ENCODE peak calls at places on chromosome 9, in eight cellular contexts. E is effector memory CD4-positive, alpha-beta T cell; J is activated naive CD8-positive, alpha-beta T cell treated with anti-CD3 and anti-CD28 coated beads, Interleukin-2, amount 10 ng/mL, durations not matched to agents 7 days and 5 days; Q is DMS79; B is stimulated activated CD4-positive, alpha-beta T cell treated with anti-CD3 and anti-CD28 coated beads, Interleukin-15, amount 100 ng/mL, for 1 hour; V is NCI-H1105; X is KG1; S is HS-5. Y is an unnamed sample.

GRCh38 chr9:123225374-123225813 is 43.0 kb downstream of the STRBP start:
- DNase-seq in E (peak), J (no peak), Q (no peak), B (peak), V (peak), X (no peak), S (peak), Y (peak)

GRCh38 chr9:114214686-114215397 is 59.5 kb downstream of the COL27A1 start:
- DNase-seq in E (no peak), J (no peak), Q (no peak), B (no peak), V (no peak), X (no peak), S (no peak), Y (peak)

GRCh38 chr9:76415154-76415553 is 20.9 kb upstream of the RFK start:
- DNase-seq in E (no peak), J (no peak), Q (no peak), B (no peak), V (no peak), X (no peak), S (no peak), Y (peak)

GRCh38 chr9:90827181-90827866 is 25.7 kb downstream of the SYK start:
- DNase-seq in E (no peak), J (no peak), Q (no peak), B (no peak), V (no peak), X (peak), S (no peak), Y (no peak)

GRCh38 chr9:22401671-22402070 is 45.0 kb upstream of the DMRTA1 start:
- DNase-seq in E (no peak), J (no peak), Q (no peak), B (no peak), V (no peak), X (no peak), S (no peak), Y (no peak)

GRCh38 chr9:17160327-17160726 is 25.5 kb downstream of the CNTLN start:
- DNase-seq in E (no peak), J (no peak), Q (no peak), B (no peak), V (no peak), X (no peak), S (no peak), Y (no peak)

GRCh38 chr9:7342721-7343120 is 456.9 kb downstream of the DMAC1 start:
- DNase-seq in E (no peak), J (no peak), Q (no peak), B (no peak), V (no peak), X (no peak), S (no peak), Y (no peak)

GRCh38 chr9:38681747-38682227 is 38.1 kb downstream of the FAM240B start:
- DNase-seq in E (no peak), J (no peak), Q (no peak), B (no peak), V (no peak), X (no peak), S (peak), Y (peak)

GRCh38 chr9:63859475-63860215 is 1425.4 kb downstream of the FOXD4L5 start:
- DNase-seq in E (no peak), J (peak), Q (no peak), B (no peak), V (no peak), X (no peak), S (no peak), Y (peak)

GRCh38 chr9:35757527-35758275 is 3.6 kb upstream of the MSMP start:
- DNase-seq in E (no peak), J (no peak), Q (no peak), B (no peak), V (no peak), X (peak), S (no peak), Y (peak)

GRCh38 chr9:130143974-130144373 is 28.2 kb upstream of the NCS1 start:
- DNase-seq in E (no peak), J (no peak), Q (peak), B (no peak), V (no peak), X (no peak), S (no peak), Y (no peak)

GRCh38 chr9:15882328-15882727 is 329.5 kb downstream of the CCDC171 start:
- DNase-seq in E (no peak), J (no peak), Q (no peak), B (no peak), V (no peak), X (no peak), S (no peak), Y (no peak)

GRCh38 chr9:25094518-25094917 is 548.8 kb upstream of the IZUMO3 start:
- DNase-seq in E (no peak), J (no peak), Q (no peak), B (no peak), V (no peak), X (no peak), S (no peak), Y (peak)

GRCh38 chr9:72951520-72952393 is 1.1 kb downstream of the ALDH1A1 start:
- DNase-seq in E (no peak), J (no peak), Q (no peak), B (no peak), V (no peak), X (no peak), S (no peak), Y (no peak)

GRCh38 chr9:79809931-79810330 is 238.2 kb downstream of the TLE4 start:
- DNase-seq in E (no peak), J (no peak), Q (no peak), B (no peak), V (no peak), X (no peak), S (peak), Y (peak)

GRCh38 chr9:38057416-38058195 is 11.4 kb downstream of the SHB start:
- DNase-seq in E (no peak), J (no peak), Q (peak), B (no peak), V (peak), X (no peak), S (no peak), Y (no peak)

GRCh38 chr9:27165670-27166069 is 56.6 kb downstream of the TEK start:
- DNase-seq in E (no peak), J (no peak), Q (no peak), B (no peak), V (no peak), X (no peak), S (no peak), Y (no peak)

GRCh38 chr9:6896562-6896961 is 138.8 kb downstream of the KDM4C start:
- DNase-seq in E (no peak), J (no peak), Q (no peak), B (no peak), V (no peak), X (no peak), S (no peak), Y (peak)

GRCh38 chr9:33044677-33045282 is 19.7 kb downstream of the DNAJA1 start:
- DNase-seq in E (no peak), J (no peak), Q (peak), B (no peak), V (peak), X (no peak), S (no peak), Y (peak)

GRCh38 chr9:105046907-105047651 is 119.1 kb upstream of the ABCA1 start:
- DNase-seq in E (no peak), J (no peak), Q (peak), B (no peak), V (peak), X (no peak), S (no peak), Y (no peak)

GRCh38 chr9:126671381-126671831 is 57.7 kb downstream of the LMX1B start:
- DNase-seq in E (no peak), J (no peak), Q (no peak), B (no peak), V (no peak), X (no peak), S (no peak), Y (no peak)

GRCh38 chr9:121895836-121896544 is 197.1 kb downstream of the TTLL11 start:
- DNase-seq in E (no peak), J (no peak), Q (no peak), B (no peak), V (no peak), X (no peak), S (no peak), Y (no peak)

GRCh38 chr9:130414910-130415746 is 29.6 kb upstream of the ASS1 start:
- DNase-seq in E (no peak), J (no peak), Q (no peak), B (no peak), V (no peak), X (no peak), S (no peak), Y (no peak)

GRCh38 chr9:108057421-108058136 is 568.0 kb upstream of the KLF4 start:
- DNase-seq in E (no peak), J (no peak), Q (no peak), B (no peak), V (no peak), X (no peak), S (peak), Y (peak)

GRCh38 chr9:103242025-103242424 is 246.9 kb downstream of the CYLC2 start:
- DNase-seq in E (no peak), J (no peak), Q (no peak), B (no peak), V (no peak), X (no peak), S (peak), Y (peak)

GRCh38 chr9:33290994-33291397 is 680 bp downstream of the NFX1 start:
- DNase-seq in E (no peak), J (no peak), Q (no peak), B (no peak), V (no peak), X (no peak), S (no peak), Y (peak)

GRCh38 chr9:114500583-114501292 is 4.5 kb downstream of the WHRN start:
- DNase-seq in E (no peak), J (no peak), Q (no peak), B (no peak), V (no peak), X (no peak), S (no peak), Y (no peak)

GRCh38 chr9:32508728-32509127 is 17.3 kb downstream of the RIGI start:
- DNase-seq in E (no peak), J (no peak), Q (no peak), B (no peak), V (no peak), X (no peak), S (no peak), Y (no peak)

GRCh38 chr9:91771027-91771426 is 179.0 kb downstream of the ROR2 start:
- DNase-seq in E (no peak), J (no peak), Q (no peak), B (no peak), V (no peak), X (no peak), S (peak), Y (peak)

GRCh38 chr9:75488082-75488713 is 399.9 kb downstream of the OSTF1 start:
- DNase-seq in E (no peak), J (no peak), Q (no peak), B (no peak), V (no peak), X (no peak), S (no peak), Y (no peak)

GRCh38 chr9:109320338-109320733 is 523 bp downstream of the EPB41L4B start:
- DNase-seq in E (no peak), J (peak), Q (no peak), B (no peak), V (no peak), X (no peak), S (no peak), Y (no peak)